ENCODE peak calls at places on chromosomes 7 and 10, in four cellular contexts. F is K562, J is fibroblast of lung, X is tibial artery. B is an unnamed sample.
A peak's percentile ranks its signal among the peaks of the same experiment; 100 is the strongest.

GRCh38 chr7:131029002-131029401 is 295.0 kb upstream of the KLF14 start:
- DNase-seq in F (no peak), J (no peak), X (no peak), B (no peak)

GRCh38 chr7:29156798-29157461 is 10.6 kb upstream of the CPVL start:
- DNase-seq in F (no peak), J (no peak), X (no peak), B (no peak)

GRCh38 chr10:72263613-72264241 is 10.0 kb upstream of the DDIT4 start:
- DNase-seq in F (no peak), J (no peak), X (no peak), B (no peak)

GRCh38 chr10:97539523-97540200 is 32.9 kb upstream of the ANKRD2 start:
- DNase-seq in F (no peak), J (peak; percentile 92), X (no peak), B (no peak)

GRCh38 chr7:73567701-73568685 is 10.4 kb downstream of the TBL2 start:
- DNase-seq in F (no peak), J (no peak), X (no peak), B (no peak)

GRCh38 chr7:4634166-4634565 is 47.9 kb upstream of the FOXK1 start:
- DNase-seq in F (no peak), J (peak; percentile 38), X (no peak), B (no peak)

GRCh38 chr10:34731885-34732701 is 83.0 kb downstream of the PARD3 start:
- DNase-seq in F (no peak), J (peak; percentile 60), X (no peak), B (no peak)

GRCh38 chr10:59880019-59880717 is 26.2 kb downstream of the CCDC6 start:
- DNase-seq in F (peak; percentile 44), J (no peak), X (no peak), B (no peak)

GRCh38 chr7:79610905-79611304 is 157.4 kb upstream of the MAGI2 start:
- DNase-seq in F (no peak), J (no peak), X (no peak), B (no peak)

GRCh38 chr10:112839928-112840654 is 110.0 kb upstream of the TCF7L2 start:
- DNase-seq in F (no peak), J (no peak), X (no peak), B (no peak)

GRCh38 chr7:155536451-155536850 is 9.9 kb downstream of the CNPY1 start:
- DNase-seq in F (no peak), J (no peak), X (no peak), B (no peak)

GRCh38 chr7:37273891-37274290 is 174.8 kb downstream of the ELMO1 start:
- DNase-seq in F (no peak), J (no peak), X (no peak), B (no peak)

GRCh38 chr7:120961638-120962173 is 11.1 kb downstream of the ING3 start:
- DNase-seq in F (no peak), J (peak; percentile 14), X (no peak), B (no peak)

GRCh38 chr7:38506004-38506403 is 125.2 kb downstream of the AMPH start:
- DNase-seq in F (no peak), J (no peak), X (no peak), B (no peak)

GRCh38 chr7:105439174-105439893 is 50.6 kb upstream of the SRPK2 start:
- DNase-seq in F (no peak), J (peak; percentile 49), X (no peak), B (no peak)
- H3K4me3 ChIP-seq in F (no peak overlapping the region), J (no peak overlapping the region), X (no peak overlapping the region), B (no peak overlapping the region)

GRCh38 chr7:23012797-23013714 is 874 bp downstream of the HYCC1 start:
- DNase-seq in F (peak; percentile 77), J (no peak), X (peak; percentile 68), B (no peak)
- TF ChIP-seq CTCF in F (peak; percentile 18), J (no peak), X (no peak), B (no peak)

GRCh38 chr7:70032673-70033072 is 434.4 kb downstream of the AUTS2 start:
- DNase-seq in F (no peak), J (no peak), X (no peak), B (no peak)
- H3K4me3 ChIP-seq in F (no peak overlapping the region), J (no peak overlapping the region), X (no peak overlapping the region), B (no peak overlapping the region)

GRCh38 chr10:7527468-7527867 is 116.6 kb upstream of the SFMBT2 start:
- DNase-seq in F (no peak), J (no peak), X (no peak), B (no peak)

GRCh38 chr10:7532723-7533498 is 122.1 kb upstream of the SFMBT2 start:
- DNase-seq in F (no peak), J (no peak), X (no peak), B (no peak)

GRCh38 chr10:7525314-7526016 is 114.6 kb upstream of the SFMBT2 start:
- DNase-seq in F (peak; percentile 76), J (peak; percentile 87), X (no peak), B (peak; percentile 62)

GRCh38 chr10:7526017-7526400 is 115.2 kb upstream of the SFMBT2 start:
- DNase-seq in F (no peak), J (no peak), X (no peak), B (no peak)

DNA sequence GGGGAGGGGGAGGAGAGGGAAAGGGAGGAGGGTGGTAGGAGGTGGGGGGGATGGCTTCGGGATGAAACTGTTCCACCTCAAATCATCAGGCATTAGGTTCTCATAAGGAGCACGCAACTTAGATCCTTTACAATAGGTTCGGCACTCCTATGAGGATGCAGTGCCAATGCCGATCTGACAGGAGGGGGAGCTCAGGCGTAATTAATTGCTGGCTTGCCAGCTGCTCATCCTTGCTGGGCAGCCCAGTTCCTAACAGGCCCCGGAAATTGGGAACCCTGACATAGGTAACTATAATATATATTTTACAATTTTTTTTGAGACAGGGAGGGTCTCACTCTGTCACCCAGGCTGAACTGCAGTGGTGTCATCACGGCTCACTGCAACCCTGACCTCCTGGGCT is 118.8 kb upstream of the SFMBT2 start:
- DNase-seq in F (no peak), J (no peak), X (no peak), B (no peak)
- TF ChIP-seq CTCF in F (no peak), J (peak; percentile 15), X (peak; percentile 28), B (no peak)

GRCh38 chr7:65750511-65751344 is 122.1 kb upstream of the VKORC1L1 start:
- DNase-seq in F (peak; percentile 96), J (peak; percentile 84), X (peak; percentile 93), B (peak; percentile 52)

GRCh38 chr7:65749039-65749438 is 123.8 kb upstream of the VKORC1L1 start:
- DNase-seq in F (no peak), J (no peak), X (no peak), B (no peak)

GRCh38 chr7:65746398-65746669 is 126.5 kb upstream of the VKORC1L1 start:
- DNase-seq in F (no peak), J (peak; percentile 63), X (no peak), B (no peak)

GRCh38 chr7:65749518-65749917 is 123.4 kb upstream of the VKORC1L1 start:
- DNase-seq in F (no peak), J (no peak), X (no peak), B (no peak)
- H3K4me3 ChIP-seq in F (no peak overlapping the region), J (no peak overlapping the region), X (peak overlapping the region; percentile 96), B (peak overlapping the region; percentile 96)

DNA sequence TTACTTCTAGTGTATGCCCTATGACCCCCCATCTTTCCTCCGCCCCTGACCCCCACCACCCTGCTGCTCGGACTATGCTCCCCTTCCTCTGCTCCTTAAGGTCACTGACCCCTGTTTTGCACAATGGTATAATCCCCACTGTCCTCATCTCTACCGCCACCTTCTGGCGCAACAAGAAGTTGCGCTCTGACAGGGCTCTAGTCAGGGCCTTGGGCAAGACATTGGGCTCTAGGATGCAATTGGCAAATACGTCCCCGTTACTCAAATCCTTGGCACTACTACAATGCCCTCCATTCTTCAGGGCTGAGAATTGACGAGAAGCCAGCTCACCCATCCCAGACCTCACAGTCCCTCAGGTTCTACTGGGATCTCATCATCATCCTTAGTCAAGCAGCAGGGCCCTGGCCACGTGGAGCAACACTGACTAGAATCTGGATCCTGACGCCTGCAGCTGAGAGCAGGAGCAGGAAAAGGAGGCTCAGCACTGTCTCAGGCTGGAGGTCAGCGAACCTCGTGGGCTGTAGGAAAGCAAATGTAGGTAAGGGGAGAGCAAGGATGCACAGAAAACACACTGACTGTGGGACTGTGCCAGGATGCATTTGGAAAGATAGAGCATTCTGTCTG is 10.6 kb downstream of the LRIT2 start:
- DNase-seq in F (peak; percentile 82), J (no peak), X (peak; percentile 15), B (no peak)
- TF ChIP-seq CTCF in F (peak; percentile 77), J (no peak), X (no peak), B (peak; percentile 47)